ENCODE peak calls at places on chromosomes 2 and 18, in four cellular contexts. One of them, this sample, is unnamed.

GRCh38 chr2:71711470-71711857 is 258.1 kb downstream of the DYSF start:
- DNase-seq in astrocyte: peak; percentile 27
- DNase-seq in PC-3: peak; percentile 11
- DNase-seq in GM23338: no peak
- DNase-seq in this sample: no peak

GRCh38 chr18:49566985-49567384 is 5.1 kb downstream of the LIPG start:
- DNase-seq in GM23338: no peak
- DNase-seq in astrocyte: no peak
- DNase-seq in PC-3: no peak
- DNase-seq in this sample: no peak

GRCh38 chr2:173963323-173963816 is 1.8 kb downstream of the SP3 start:
- DNase-seq in PC-3: peak; percentile 63
- DNase-seq in GM23338: peak; percentile 79
- DNase-seq in astrocyte: peak; percentile 68
- DNase-seq in this sample: peak; percentile 73

GRCh38 chr2:134408791-134409190 is 154.9 kb downstream of the MGAT5 start:
- DNase-seq in GM23338: no peak
- DNase-seq in PC-3: peak; percentile 64
- DNase-seq in astrocyte: peak; percentile 68
- DNase-seq in this sample: no peak

GRCh38 chr2:129193961-129194360 is 785.5 kb upstream of the RAB6C start:
- DNase-seq in astrocyte: no peak
- DNase-seq in GM23338: peak; percentile 43
- DNase-seq in PC-3: no peak
- DNase-seq in this sample: no peak

GRCh38 chr2:28359222-28360065 is 33.2 kb upstream of the FOSL2 start:
- DNase-seq in astrocyte: peak; percentile 78
- DNase-seq in PC-3: peak; percentile 78
- DNase-seq in GM23338: no peak
- DNase-seq in this sample: peak; percentile 73

GRCh38 chr2:189287982-189288494 is 108.5 kb upstream of the COL5A2 start:
- DNase-seq in GM23338: peak; percentile 82
- DNase-seq in PC-3: peak; percentile 84
- DNase-seq in astrocyte: peak; percentile 83
- DNase-seq in this sample: peak; percentile 69

GRCh38 chr18:49251451-49251850 is 209.0 kb downstream of the DYM start:
- DNase-seq in GM23338: no peak
- DNase-seq in PC-3: no peak
- DNase-seq in astrocyte: no peak
- DNase-seq in this sample: peak; percentile 15

GRCh38 chr2:161223139-161223732 is 63.0 kb downstream of the TANK start:
- DNase-seq in GM23338: peak; percentile 61
- DNase-seq in astrocyte: no peak
- DNase-seq in PC-3: peak; percentile 71
- DNase-seq in this sample: peak; percentile 53

GRCh38 chr2:95300391-95300938 is 3.3 kb downstream of the KCNIP3 start:
- DNase-seq in GM23338: peak; percentile 33
- DNase-seq in astrocyte: no peak
- DNase-seq in PC-3: no peak
- DNase-seq in this sample: no peak

GRCh38 chr2:44844651-44845270 is 96.7 kb upstream of the SIX3 start:
- DNase-seq in GM23338: no peak
- DNase-seq in PC-3: peak; percentile 10
- DNase-seq in astrocyte: no peak
- DNase-seq in this sample: no peak

GRCh38 chr18:78735131-78736014 is 244.2 kb upstream of the SALL3 start:
- DNase-seq in GM23338: no peak
- DNase-seq in astrocyte: no peak
- DNase-seq in PC-3: no peak
- DNase-seq in this sample: no peak

GRCh38 chr2:234483568-234484251 is 13.2 kb downstream of the ARL4C start:
- DNase-seq in GM23338: peak; percentile 51
- DNase-seq in astrocyte: no peak
- DNase-seq in PC-3: no peak
- DNase-seq in this sample: no peak

GRCh38 chr2:84395819-84396218 is 63.3 kb downstream of the SUCLG1 start:
- DNase-seq in astrocyte: peak; percentile 70
- DNase-seq in PC-3: no peak
- DNase-seq in GM23338: no peak
- DNase-seq in this sample: no peak

GRCh38 chr2:73286134-73286533 is 1.9 kb upstream of the FBXO41 start:
- DNase-seq in GM23338: no peak
- DNase-seq in PC-3: no peak
- DNase-seq in astrocyte: no peak
- DNase-seq in this sample: no peak

GRCh38 chr2:120675460-120676130 is 60.1 kb upstream of the GLI2 start:
- DNase-seq in PC-3: peak; percentile 76
- DNase-seq in astrocyte: peak; percentile 8
- DNase-seq in GM23338: peak; percentile 83
- DNase-seq in this sample: peak; percentile 83

GRCh38 chr2:66426250-66427064 is 8.5 kb upstream of the MEIS1 start:
- DNase-seq in astrocyte: no peak
- DNase-seq in GM23338: peak; percentile 55
- DNase-seq in PC-3: no peak
- DNase-seq in this sample: no peak

GRCh38 chr18:55900380-55900779 is 312.4 kb upstream of the TCF4 start:
- DNase-seq in PC-3: peak; percentile 53
- DNase-seq in GM23338: no peak
- DNase-seq in astrocyte: peak; percentile 88
- DNase-seq in this sample: no peak

GRCh38 chr18:9531791-9532410 is 56.6 kb downstream of the RALBP1 start:
- DNase-seq in GM23338: no peak
- DNase-seq in PC-3: no peak
- DNase-seq in astrocyte: peak; percentile 26
- DNase-seq in this sample: no peak

GRCh38 chr18:56316727-56317126 is 321.7 kb downstream of the TXNL1 start:
- DNase-seq in astrocyte: no peak
- DNase-seq in GM23338: no peak
- DNase-seq in PC-3: no peak
- DNase-seq in this sample: no peak

DNA sequence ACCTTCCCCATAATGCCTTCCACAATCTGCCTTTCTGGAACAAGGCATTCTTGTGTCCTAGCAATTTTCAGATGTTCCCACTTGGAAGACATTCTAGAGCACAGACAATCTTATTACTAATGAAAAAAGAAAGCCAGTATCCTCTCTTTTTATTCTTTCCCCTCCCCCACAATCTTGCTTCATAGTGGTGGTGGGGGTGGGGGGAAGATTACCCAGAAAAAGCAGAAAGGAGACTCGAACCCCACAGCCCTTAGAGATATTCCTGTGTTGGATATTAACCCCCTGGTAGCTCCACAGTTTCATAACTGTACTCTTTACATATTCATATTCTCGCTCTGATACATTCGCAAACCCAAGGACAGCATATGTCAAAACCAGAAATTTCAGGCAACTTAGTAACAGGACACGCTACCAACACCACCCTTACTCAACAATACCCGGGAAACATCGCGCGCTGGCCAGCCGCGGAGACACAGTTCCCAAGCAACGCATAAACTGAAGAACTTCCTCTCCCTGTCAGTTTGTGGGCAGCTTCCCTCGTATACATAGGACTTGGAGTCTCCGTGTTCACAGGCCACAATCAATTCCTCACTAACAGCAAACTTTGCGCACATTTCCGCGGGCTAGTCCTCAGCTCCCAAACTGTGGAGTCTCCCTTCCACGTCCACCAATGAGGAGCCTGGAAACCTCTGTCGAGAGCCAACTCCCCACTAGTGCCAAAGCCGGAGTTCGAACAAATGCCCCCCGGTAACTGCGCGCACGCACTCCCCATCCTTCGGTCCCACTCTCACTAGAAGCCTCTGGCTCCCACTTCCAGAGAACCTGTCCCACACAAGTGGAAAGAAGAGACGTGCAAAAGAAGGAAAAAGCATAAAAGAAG is 709 bp downstream of the NR4A2 start:
- DNase-seq in GM23338: peak; percentile 77
- DNase-seq in astrocyte: peak; percentile 70
- DNase-seq in PC-3: peak; percentile 69
- DNase-seq in this sample: peak; percentile 79
- TF ChIP-seq EZH2 in GM23338: peak; percentile 68
- TF ChIP-seq EZH2 in astrocyte: no peak
- TF ChIP-seq EZH2 in PC-3: no peak
- TF ChIP-seq EZH2 in this sample: no peak

GRCh38 chr2:68537872-68538271 is 70.5 kb downstream of the APLF start:
- DNase-seq in astrocyte: no peak
- DNase-seq in GM23338: no peak
- DNase-seq in PC-3: no peak
- DNase-seq in this sample: no peak
- H4K20me1 ChIP-seq in astrocyte: no peaks in the 10 kb centered on the region
- H4K20me1 ChIP-seq in GM23338: no peaks in the 10 kb centered on the region
- H4K20me1 ChIP-seq in PC-3: no peaks in the 10 kb centered on the region
- H4K20me1 ChIP-seq in this sample: no peaks in the 10 kb centered on the region

GRCh38 chr2:242036653-242036950 is 167.1 kb downstream of the RTP5 start:
- DNase-seq in astrocyte: no peak
- DNase-seq in PC-3: no peak
- DNase-seq in GM23338: no peak
- DNase-seq in this sample: no peak
- TF ChIP-seq CTCF in astrocyte: no peak
- TF ChIP-seq CTCF in PC-3: no peak
- TF ChIP-seq CTCF in GM23338: no peak
- TF ChIP-seq CTCF in this sample: no peak

GRCh38 chr2:179285060-179285459 is 20.4 kb upstream of the SESTD1 start:
- DNase-seq in PC-3: no peak
- DNase-seq in astrocyte: no peak
- DNase-seq in GM23338: no peak
- DNase-seq in this sample: no peak
- TF ChIP-seq EZH2 in PC-3: no peak
- TF ChIP-seq EZH2 in astrocyte: no peak
- TF ChIP-seq EZH2 in GM23338: no peak
- TF ChIP-seq EZH2 in this sample: no peak

GRCh38 chr18:74507927-74508326 is 11.8 kb downstream of the CNDP2 start:
- DNase-seq in PC-3: no peak
- DNase-seq in astrocyte: no peak
- DNase-seq in GM23338: no peak
- DNase-seq in this sample: no peak
- H4K20me1 ChIP-seq in PC-3: no peaks in the 10 kb centered on the region
- H4K20me1 ChIP-seq in astrocyte: peaks cover 5% of the 10 kb centered on the region
- H4K20me1 ChIP-seq in GM23338: peaks cover 14% of the 10 kb centered on the region
- H4K20me1 ChIP-seq in this sample: no peaks in the 10 kb centered on the region

GRCh38 chr18:68152770-68153169 is 562.1 kb downstream of the TMX3 start:
- DNase-seq in GM23338: peak; percentile 66
- DNase-seq in astrocyte: no peak
- DNase-seq in PC-3: no peak
- DNase-seq in this sample: no peak
- TF ChIP-seq CTCF in GM23338: peak; percentile 73
- TF ChIP-seq CTCF in astrocyte: no peak
- TF ChIP-seq CTCF in PC-3: peak; percentile 34
- TF ChIP-seq CTCF in this sample: no peak

GRCh38 chr18:12307871-12308385 is at the start of gene TUBB6:
- DNase-seq in GM23338: peak; percentile 78
- DNase-seq in astrocyte: peak; percentile 69
- DNase-seq in PC-3: no peak
- DNase-seq in this sample: peak; percentile 83

GRCh38 chr18:12307251-12307736 is 747 bp upstream of the TUBB6 start:
- DNase-seq in astrocyte: peak; percentile 68
- DNase-seq in PC-3: no peak
- DNase-seq in GM23338: peak; percentile 64
- DNase-seq in this sample: peak; percentile 65

GRCh38 chr18:12309683-12310198 is 1.7 kb downstream of the TUBB6 start:
- DNase-seq in astrocyte: no peak
- DNase-seq in PC-3: no peak
- DNase-seq in GM23338: no peak
- DNase-seq in this sample: no peak

GRCh38 chr18:12306752-12307151 is 1.3 kb upstream of the TUBB6 start:
- DNase-seq in GM23338: no peak
- DNase-seq in astrocyte: no peak
- DNase-seq in PC-3: no peak
- DNase-seq in this sample: no peak

DNA sequence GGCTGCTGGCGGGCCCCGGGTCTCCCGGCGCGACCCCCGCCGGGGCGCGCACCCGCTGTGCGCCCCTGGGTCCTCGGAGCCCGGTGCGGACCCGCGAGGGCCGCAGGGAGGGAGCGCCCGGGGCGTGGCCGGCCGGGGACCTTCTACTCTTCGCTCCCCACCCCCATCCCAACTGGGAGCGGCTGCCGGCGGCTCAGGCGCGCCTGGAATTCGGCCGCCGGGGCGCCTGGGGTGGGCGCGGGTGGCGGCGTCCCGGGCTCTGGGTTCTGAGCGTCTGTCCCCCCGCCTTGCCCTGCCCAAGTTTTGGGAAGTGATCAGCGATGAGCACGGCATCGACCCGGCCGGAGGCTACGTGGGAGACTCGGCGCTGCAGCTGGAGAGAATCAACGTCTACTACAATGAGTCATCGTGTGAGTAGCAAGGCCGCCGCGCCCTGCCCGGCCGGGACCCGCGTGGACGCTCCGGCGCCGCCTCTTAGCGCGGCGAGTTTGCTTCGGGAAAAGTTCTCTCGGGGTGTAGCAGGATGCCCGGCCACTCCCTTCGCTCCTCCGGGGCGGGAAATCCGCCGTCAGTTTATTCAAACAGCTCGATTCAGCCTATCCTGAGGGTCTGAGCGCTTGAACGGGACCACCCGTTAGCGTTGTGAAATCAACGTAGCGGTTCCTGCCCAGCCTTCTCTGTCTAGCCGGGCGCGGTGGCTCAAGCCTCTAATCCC is 502 bp downstream of the TUBB6 start:
- DNase-seq in PC-3: peak; percentile 81
- DNase-seq in GM23338: peak; percentile 83
- DNase-seq in astrocyte: peak; percentile 75
- DNase-seq in this sample: peak; percentile 91
- TF ChIP-seq EZH2 in PC-3: no peak
- TF ChIP-seq EZH2 in GM23338: no peak
- TF ChIP-seq EZH2 in astrocyte: no peak
- TF ChIP-seq EZH2 in this sample: no peak